ENCODE peak calls at places on chromosome 7, in ten cellular contexts. R is hypothalamus; K is T follicular helper cell; W is EL; A is IMR-90; D is iris pigment epithelial cell; T is kidney tubule cell; Z is T-helper 2 cell treated with Interferon-gamma antibody and Interleukin-4, amounts not matched to agents 5 μg/mL and 100 μg/mL, for 36 hours; J is stimulated activated CD8-positive, alpha-beta memory T cell treated with anti-CD3 and anti-CD28 coated beads, Interleukin-4, amount 100 ng/mL, for 24 hours; P is Calu3. E is an unnamed sample.

GRCh38 chr7:79452495-79453265 is 787 bp downstream of the MAGI2 start:
- DNase-seq in R (no peak), K (no peak), W (peak), A (peak), D (peak), T (peak), Z (no peak), J (no peak), P (no peak), E (peak)

GRCh38 chr7:134298902-134299683 is 17.6 kb downstream of the SLC35B4 start:
- DNase-seq in R (peak), K (no peak), W (no peak), A (peak), D (peak), T (peak), Z (no peak), J (no peak), P (no peak), E (peak)

GRCh38 chr7:48111596-48111995 is 22.5 kb downstream of the UPP1 start:
- DNase-seq in R (no peak), K (no peak), W (no peak), A (no peak), D (no peak), T (peak), Z (no peak), J (no peak), P (no peak), E (no peak)

GRCh38 chr7:80440908-80441307 is 71.0 kb downstream of the GNAT3 start:
- DNase-seq in R (no peak), K (no peak), W (no peak), A (peak), D (peak), T (no peak), Z (no peak), J (no peak), P (no peak), E (no peak)

GRCh38 chr7:17123020-17123419 is 175.4 kb upstream of the AHR start:
- DNase-seq in R (no peak), K (no peak), W (peak), A (peak), D (peak), T (peak), Z (no peak), J (no peak), P (no peak), E (peak)

GRCh38 chr7:77473240-77474005 is 57.3 kb upstream of the GSAP start:
- DNase-seq in R (no peak), K (no peak), W (no peak), A (peak), D (no peak), T (peak), Z (no peak), J (no peak), P (no peak), E (no peak)

GRCh38 chr7:5356751-5357119 is 66.9 kb downstream of the TNRC18 start:
- DNase-seq in R (no peak), K (no peak), W (no peak), A (no peak), D (no peak), T (no peak), Z (no peak), J (no peak), P (no peak), E (no peak)

GRCh38 chr7:125511310-125511709 is 581.7 kb upstream of the POT1 start:
- DNase-seq in R (no peak), K (no peak), W (no peak), A (no peak), D (no peak), T (no peak), Z (no peak), J (no peak), P (no peak), E (no peak)

GRCh38 chr7:22338875-22339274 is 18.1 kb downstream of the RAPGEF5 start:
- DNase-seq in R (no peak), K (no peak), W (no peak), A (no peak), D (no peak), T (no peak), Z (no peak), J (no peak), P (no peak), E (no peak)

GRCh38 chr7:138945169-138945568 is 36.0 kb downstream of the KIAA1549 start:
- DNase-seq in R (no peak), K (no peak), W (no peak), A (no peak), D (no peak), T (no peak), Z (no peak), J (no peak), P (no peak), E (no peak)

GRCh38 chr7:157250605-157251228 is 86.1 kb upstream of the DNAJB6 start:
- DNase-seq in R (peak), K (peak), W (peak), A (peak), D (peak), T (peak), Z (peak), J (peak), P (peak), E (peak)

GRCh38 chr7:157540606-157541294 is 203.9 kb downstream of the DNAJB6 start:
- DNase-seq in R (no peak), K (no peak), W (no peak), A (no peak), D (no peak), T (no peak), Z (no peak), J (no peak), P (no peak), E (no peak)

GRCh38 chr7:1883834-1884582 is 213.9 kb downstream of the ELFN1 start:
- DNase-seq in R (no peak), K (no peak), W (peak), A (no peak), D (no peak), T (no peak), Z (no peak), J (no peak), P (no peak), E (peak)